ENCODE peak calls at places on chromosome 4, in five cellular contexts. R is OCI-LY7, V is fibroblast of mammary gland, Y is thoracic aorta, Q is tibial artery. B is an unnamed sample.
A peak's percentile ranks its signal among the peaks of the same experiment; 100 is the strongest.

GRCh38 chr4:182231503-182231902 is 11.7 kb upstream of the TENM3 start:
- DNase-seq in Q (no peak), V (no peak), Y (no peak), R (no peak), B (no peak)

GRCh38 chr4:4574792-4575191 is 32.9 kb upstream of the STX18 start:
- DNase-seq in R (no peak), Q (peak; percentile 76), V (peak; percentile 75), Y (peak; percentile 46), B (no peak)

GRCh38 chr4:52234539-52235174 is 183.6 kb downstream of the SPATA18 start:
- DNase-seq in R (no peak), Q (no peak), V (peak; percentile 69), Y (no peak), B (no peak)

GRCh38 chr4:84841435-84841834 is 125.1 kb downstream of the WDFY3 start:
- DNase-seq in Y (no peak), R (no peak), V (no peak), Q (no peak), B (no peak)

GRCh38 chr4:114626202-114626601 is 27.6 kb downstream of the UGT8 start:
- DNase-seq in R (no peak), V (no peak), Y (no peak), Q (no peak), B (no peak)

GRCh38 chr4:107541511-107541910 is 178.5 kb downstream of the PAPSS1 start:
- DNase-seq in Q (no peak), V (no peak), R (no peak), Y (no peak), B (no peak)

GRCh38 chr4:159029481-159029880 is 73.4 kb upstream of the RAPGEF2 start:
- DNase-seq in Q (no peak), V (no peak), R (no peak), Y (no peak), B (no peak)

GRCh38 chr4:123397276-123398150 is 918 bp downstream of the SPRY1 start:
- DNase-seq in V (peak; percentile 42), Y (no peak), Q (peak; percentile 57), R (peak; percentile 30), B (no peak)

GRCh38 chr4:30717208-30718020 is 2.8 kb upstream of the PCDH7 start:
- DNase-seq in R (no peak), V (peak; percentile 66), Q (peak; percentile 27), Y (no peak), B (peak; percentile 42)

GRCh38 chr4:151339472-151339871 is 14.1 kb upstream of the SH3D19 start:
- DNase-seq in Q (no peak), R (no peak), V (no peak), Y (no peak), B (no peak)

GRCh38 chr4:127400736-127401346 is 231.9 kb upstream of the INTU start:
- DNase-seq in V (peak; percentile 85), R (peak; percentile 60), Y (no peak), Q (peak; percentile 47), B (peak; percentile 59)

GRCh38 chr4:28948501-28948900 is 1771.7 kb upstream of the PCDH7 start:
- DNase-seq in V (peak; percentile 21), Q (no peak), R (no peak), Y (no peak), B (no peak)

GRCh38 chr4:96649536-96649935 is 809.6 kb downstream of the PDHA2 start:
- DNase-seq in Y (no peak), Q (no peak), R (no peak), V (no peak), B (peak; percentile 22)

DNA sequence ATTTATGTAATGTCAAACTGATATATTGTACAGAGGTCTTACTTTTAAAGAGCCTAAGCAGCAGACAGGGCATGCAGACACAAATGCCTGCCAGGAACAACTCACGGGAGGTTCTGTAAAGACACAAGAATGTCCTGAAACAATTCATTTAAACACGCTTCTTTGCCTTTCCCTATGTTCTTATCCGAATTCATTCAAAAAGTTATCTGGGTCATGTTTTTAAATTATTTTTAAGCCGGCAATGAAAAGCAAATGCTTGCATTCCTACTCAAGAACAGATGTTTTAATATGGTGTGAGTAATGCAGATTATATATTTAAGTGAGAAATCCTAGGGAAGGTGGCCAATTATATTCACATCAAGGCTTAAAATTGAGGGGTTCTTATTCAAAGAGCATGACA is 192.6 kb downstream of the PDGFC start:
- DNase-seq in V (peak; percentile 54), Q (no peak), R (no peak), Y (no peak), B (no peak)
- H3K4me3 ChIP-seq in V (no peak overlapping the region), Q (no peak overlapping the region), R (no peak overlapping the region), Y (no peak overlapping the region), B (no peak overlapping the region)

GRCh38 chr4:71189471-71189870 is 149.3 kb upstream of the SLC4A4 start:
- DNase-seq in V (no peak), Q (no peak), Y (no peak), R (no peak), B (no peak)

GRCh38 chr4:71188951-71189350 is 149.9 kb upstream of the SLC4A4 start:
- DNase-seq in R (no peak), V (no peak), Y (no peak), Q (no peak), B (no peak)

GRCh38 chr4:71187399-71188196 is 151.2 kb upstream of the SLC4A4 start:
- DNase-seq in Y (no peak), R (no peak), V (no peak), Q (peak; percentile 24), B (peak; percentile 55)

GRCh38 chr4:71186566-71187398 is 152.0 kb upstream of the SLC4A4 start:
- DNase-seq in Y (no peak), R (no peak), V (no peak), Q (peak; percentile 30), B (peak; percentile 44)

DNA sequence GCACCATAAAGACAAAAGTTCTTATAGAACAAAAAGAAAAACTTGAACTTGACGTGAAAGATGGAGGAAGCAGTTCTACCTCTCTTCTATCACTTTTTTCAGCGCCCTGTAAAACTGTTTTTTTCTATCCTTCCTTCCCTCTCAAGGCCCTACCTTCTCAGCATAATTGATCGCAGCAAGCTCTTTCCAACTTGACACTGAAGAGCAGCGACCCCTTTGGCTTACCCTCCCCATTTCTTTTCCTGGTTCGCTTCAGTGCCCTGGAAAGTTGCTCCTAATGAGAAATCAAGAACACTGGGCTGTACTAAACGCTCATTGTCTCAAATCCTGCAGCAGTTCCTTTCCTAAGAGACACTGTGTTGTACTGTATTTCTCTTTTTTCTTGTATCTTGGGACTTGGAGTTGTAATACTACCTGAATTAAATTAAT is 150.6 kb upstream of the SLC4A4 start:
- DNase-seq in Q (no peak), V (no peak), R (no peak), Y (no peak), B (no peak)
- H3K4me3 ChIP-seq in Q (peak overlapping the region; percentile 81), V (no peak overlapping the region), R (no peak overlapping the region), Y (peak overlapping the region; percentile 87), B (peak overlapping the region; percentile 74)

GRCh38 chr4:138090145-138090917 is 151.8 kb downstream of the SLC7A11 start:
- DNase-seq in V (peak; percentile 84), Y (no peak), Q (no peak), R (peak; percentile 66), B (peak; percentile 24)
- H3K4me3 ChIP-seq in V (peak overlapping the region; percentile 43), Y (peak overlapping the region; percentile 59), Q (peak overlapping the region; percentile 18), R (no peak overlapping the region), B (no peak overlapping the region)

DNA sequence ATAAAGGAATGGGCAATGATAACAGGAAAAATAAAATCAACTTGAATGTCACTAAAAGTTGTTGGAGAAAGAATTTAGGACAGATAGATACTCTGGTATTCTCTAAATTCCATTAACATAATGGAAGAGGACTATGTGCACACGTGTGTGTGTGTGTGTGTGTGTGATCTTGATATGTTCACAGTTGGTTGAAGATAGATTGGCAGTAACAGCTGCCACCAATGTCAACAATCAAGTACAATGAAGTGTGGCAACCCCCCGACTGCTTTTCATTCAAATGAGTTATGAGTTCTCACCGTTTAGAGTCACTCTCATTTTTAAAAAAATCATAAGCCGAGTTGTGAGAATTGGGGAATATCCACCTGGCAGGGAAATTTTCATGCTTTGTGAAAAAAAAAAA is 414.7 kb upstream of the PITX2 start:
- DNase-seq in Y (no peak), R (no peak), Q (no peak), V (no peak), B (no peak)
- H3K4me3 ChIP-seq in Y (no peak overlapping the region), R (no peak overlapping the region), Q (no peak overlapping the region), V (no peak overlapping the region), B (no peak overlapping the region)

GRCh38 chr4:978957-979701 is 5.8 kb upstream of the DGKQ start:
- DNase-seq in V (peak; percentile 56), Y (no peak), R (no peak), Q (no peak), B (no peak)
- H3K4me3 ChIP-seq in V (no peak overlapping the region), Y (no peak overlapping the region), R (no peak overlapping the region), Q (no peak overlapping the region), B (no peak overlapping the region)